ENCODE peak calls at places on chromosomes 16 and 17, in four cellular contexts. One of them, this sample, is unnamed.

GRCh38 chr17:17692353-17693252 is 11.3 kb downstream of the RAI1 start:
- DNase-seq in BJ: no peak
- DNase-seq in endothelial cell: no peak
- DNase-seq in thyroid gland: no peak
- DNase-seq in this sample: no peak

GRCh38 chr16:65845466-65846209 is 520.9 kb upstream of the CDH5 start:
- DNase-seq in endothelial cell: no peak
- DNase-seq in BJ: peak; percentile 4
- DNase-seq in thyroid gland: no peak
- DNase-seq in this sample: no peak

GRCh38 chr16:1929105-1929504 is 10.9 kb upstream of the HS3ST6 start:
- DNase-seq in BJ: no peak
- DNase-seq in thyroid gland: peak; percentile 44
- DNase-seq in endothelial cell: no peak
- DNase-seq in this sample: no peak

GRCh38 chr16:68022278-68022727 is 729 bp downstream of the DDX28 start:
- DNase-seq in BJ: no peak
- DNase-seq in endothelial cell: peak; percentile 17
- DNase-seq in thyroid gland: no peak
- DNase-seq in this sample: no peak

GRCh38 chr17:35942588-35943186 is 826 bp downstream of the LYZL6 start:
- DNase-seq in BJ: no peak
- DNase-seq in endothelial cell: no peak
- DNase-seq in thyroid gland: no peak
- DNase-seq in this sample: no peak

GRCh38 chr17:42276609-42277341 is 584 bp upstream of the STAT5B start:
- DNase-seq in thyroid gland: peak; percentile 78
- DNase-seq in BJ: no peak
- DNase-seq in endothelial cell: peak; percentile 52
- DNase-seq in this sample: no peak

GRCh38 chr16:21081329-21081728 is 69.3 kb downstream of the DNAH3 start:
- DNase-seq in BJ: no peak
- DNase-seq in endothelial cell: no peak
- DNase-seq in thyroid gland: no peak
- DNase-seq in this sample: no peak

GRCh38 chr17:69878661-69879060 is 196.4 kb upstream of the KCNJ16 start:
- DNase-seq in BJ: no peak
- DNase-seq in endothelial cell: no peak
- DNase-seq in thyroid gland: no peak
- DNase-seq in this sample: no peak

GRCh38 chr17:72383053-72383847 is 262.4 kb downstream of the SOX9 start:
- DNase-seq in BJ: no peak
- DNase-seq in thyroid gland: no peak
- DNase-seq in endothelial cell: no peak
- DNase-seq in this sample: no peak

GRCh38 chr16:898761-899677 is 71.8 kb downstream of the LMF1 start:
- DNase-seq in endothelial cell: no peak
- DNase-seq in BJ: no peak
- DNase-seq in thyroid gland: no peak
- DNase-seq in this sample: no peak

GRCh38 chr16:87093804-87094203 is 223.4 kb downstream of the C16orf95 start:
- DNase-seq in endothelial cell: no peak
- DNase-seq in thyroid gland: no peak
- DNase-seq in BJ: no peak
- DNase-seq in this sample: no peak

GRCh38 chr17:79107499-79108231 is 33.0 kb downstream of the ENGASE start:
- DNase-seq in thyroid gland: no peak
- DNase-seq in BJ: no peak
- DNase-seq in endothelial cell: no peak
- DNase-seq in this sample: no peak

GRCh38 chr16:30659507-30660423 is 1.5 kb downstream of the FBRS start:
- DNase-seq in BJ: no peak
- DNase-seq in endothelial cell: no peak
- DNase-seq in thyroid gland: peak; percentile 23
- DNase-seq in this sample: no peak
- TF ChIP-seq CTCF in BJ: no peak
- TF ChIP-seq CTCF in endothelial cell: no peak
- TF ChIP-seq CTCF in thyroid gland: no peak
- TF ChIP-seq CTCF in this sample: no peak

DNA sequence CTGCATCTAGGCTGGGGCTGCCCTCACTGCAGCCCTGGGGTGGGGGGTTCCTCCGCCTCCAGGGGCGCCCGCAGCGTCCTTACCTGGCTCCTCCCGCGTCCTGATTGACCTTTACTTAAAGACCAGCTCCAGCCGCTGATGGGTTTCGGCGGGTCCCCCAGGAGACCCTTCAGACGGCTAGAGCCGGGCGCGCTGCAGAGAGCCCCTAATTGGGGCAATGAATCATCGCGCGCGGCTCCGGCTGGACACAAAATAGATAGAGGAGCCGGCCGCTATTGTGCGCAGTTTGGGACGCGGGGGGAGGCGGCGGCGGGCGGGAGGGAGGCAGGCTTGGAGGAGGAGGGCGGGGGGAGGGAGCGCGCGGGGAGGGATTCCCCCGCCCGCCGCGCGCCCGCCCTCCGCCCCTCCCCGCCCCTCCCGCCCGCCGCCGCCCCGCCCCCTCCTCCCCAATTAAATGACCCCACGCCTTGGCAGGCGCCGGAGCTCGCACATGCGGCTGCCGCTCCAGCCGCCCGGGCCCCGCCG is 56.5 kb upstream of the CIBAR2 start:
- DNase-seq in BJ: no peak
- DNase-seq in endothelial cell: no peak
- DNase-seq in thyroid gland: peak; percentile 59
- DNase-seq in this sample: no peak
- TF ChIP-seq CTCF in BJ: no peak
- TF ChIP-seq CTCF in endothelial cell: no peak
- TF ChIP-seq CTCF in thyroid gland: no peak
- TF ChIP-seq CTCF in this sample: no peak

DNA sequence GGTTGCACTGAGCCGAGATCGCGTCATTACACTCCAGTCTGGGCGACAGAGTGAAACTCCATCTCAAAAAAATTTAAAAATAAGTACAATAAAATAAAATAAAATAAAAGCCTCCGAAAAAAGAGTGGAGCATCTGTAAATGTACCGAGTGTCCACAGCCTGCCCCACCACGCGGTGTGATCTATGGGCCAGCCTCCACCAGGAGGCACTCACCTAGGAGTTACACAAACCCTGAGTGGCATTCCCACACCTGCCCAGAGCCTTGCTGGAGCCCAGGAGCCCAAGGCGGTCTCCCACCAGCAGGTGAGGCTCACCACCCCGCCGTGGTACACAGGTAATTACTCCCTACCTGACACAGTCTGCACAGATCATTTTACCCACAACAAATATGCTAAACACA is 183.2 kb downstream of the ZNF423 start:
- DNase-seq in BJ: no peak
- DNase-seq in thyroid gland: no peak
- DNase-seq in endothelial cell: no peak
- DNase-seq in this sample: no peak
- TF ChIP-seq CTCF in BJ: no peak
- TF ChIP-seq CTCF in thyroid gland: no peak
- TF ChIP-seq CTCF in endothelial cell: no peak
- TF ChIP-seq CTCF in this sample: no peak

GRCh38 chr16:30953511-30954124 is 3.9 kb upstream of the SETD1A start:
- DNase-seq in BJ: no peak
- DNase-seq in endothelial cell: peak; percentile 83
- DNase-seq in thyroid gland: peak; percentile 48
- DNase-seq in this sample: no peak

GRCh38 chr16:30958164-30959083 is 870 bp downstream of the SETD1A start:
- DNase-seq in BJ: no peak
- DNase-seq in thyroid gland: peak; percentile 66
- DNase-seq in endothelial cell: peak; percentile 66
- DNase-seq in this sample: no peak

GRCh38 chr16:30957456-30958163 is at the start of gene SETD1A:
- DNase-seq in endothelial cell: peak; percentile 94
- DNase-seq in BJ: no peak
- DNase-seq in thyroid gland: peak; percentile 98
- DNase-seq in this sample: peak; percentile 85

GRCh38 chr16:30954993-30955392 is 2.6 kb upstream of the SETD1A start:
- DNase-seq in thyroid gland: no peak
- DNase-seq in endothelial cell: no peak
- DNase-seq in BJ: no peak
- DNase-seq in this sample: no peak

DNA sequence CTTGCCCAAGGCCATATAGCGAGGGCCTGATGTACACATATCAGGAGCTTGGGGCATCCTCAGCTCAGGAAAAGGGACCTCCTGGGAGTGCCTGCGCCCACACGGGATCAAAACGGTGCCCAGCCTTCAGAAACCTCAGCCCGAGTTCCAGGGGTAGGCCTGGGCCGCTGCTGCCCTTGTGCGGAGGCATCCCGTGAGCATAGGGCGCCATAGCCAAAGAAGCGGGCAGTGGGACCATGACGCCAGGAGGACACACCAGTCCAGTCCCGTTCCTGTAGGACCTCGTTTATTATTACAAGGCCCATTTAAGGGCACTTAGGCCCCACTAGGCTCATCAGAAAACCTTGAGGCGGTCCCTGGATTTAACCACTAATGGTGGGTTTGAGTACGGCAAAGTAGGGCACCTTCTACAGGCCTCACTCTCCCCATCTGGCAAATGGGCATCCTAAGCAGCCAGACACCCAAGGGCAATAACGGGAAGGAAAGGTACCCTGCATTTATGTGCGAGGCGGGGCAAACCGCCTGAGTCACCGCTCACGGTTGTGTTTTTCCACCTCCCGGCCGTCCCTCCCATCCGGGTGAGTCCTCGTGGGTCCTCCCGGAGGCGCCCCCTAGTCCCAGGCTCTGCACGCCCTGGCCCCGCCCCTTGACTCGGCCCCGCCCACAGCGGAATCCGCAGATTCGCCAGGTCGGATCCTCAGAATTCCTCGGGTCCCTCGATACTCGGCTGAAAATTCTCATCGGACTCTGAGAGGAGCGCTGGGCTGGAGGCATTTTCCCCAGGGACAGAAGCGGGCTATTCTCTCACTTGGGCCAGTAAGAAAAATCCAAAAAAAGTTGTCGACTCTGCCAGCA is 726 bp upstream of the SETD1A start:
- DNase-seq in BJ: no peak
- DNase-seq in endothelial cell: peak; percentile 91
- DNase-seq in thyroid gland: peak; percentile 76
- DNase-seq in this sample: no peak
- TF ChIP-seq CTCF in BJ: peak; percentile 59
- TF ChIP-seq CTCF in endothelial cell: no peak
- TF ChIP-seq CTCF in thyroid gland: no peak
- TF ChIP-seq CTCF in this sample: peak; percentile 37

DNA sequence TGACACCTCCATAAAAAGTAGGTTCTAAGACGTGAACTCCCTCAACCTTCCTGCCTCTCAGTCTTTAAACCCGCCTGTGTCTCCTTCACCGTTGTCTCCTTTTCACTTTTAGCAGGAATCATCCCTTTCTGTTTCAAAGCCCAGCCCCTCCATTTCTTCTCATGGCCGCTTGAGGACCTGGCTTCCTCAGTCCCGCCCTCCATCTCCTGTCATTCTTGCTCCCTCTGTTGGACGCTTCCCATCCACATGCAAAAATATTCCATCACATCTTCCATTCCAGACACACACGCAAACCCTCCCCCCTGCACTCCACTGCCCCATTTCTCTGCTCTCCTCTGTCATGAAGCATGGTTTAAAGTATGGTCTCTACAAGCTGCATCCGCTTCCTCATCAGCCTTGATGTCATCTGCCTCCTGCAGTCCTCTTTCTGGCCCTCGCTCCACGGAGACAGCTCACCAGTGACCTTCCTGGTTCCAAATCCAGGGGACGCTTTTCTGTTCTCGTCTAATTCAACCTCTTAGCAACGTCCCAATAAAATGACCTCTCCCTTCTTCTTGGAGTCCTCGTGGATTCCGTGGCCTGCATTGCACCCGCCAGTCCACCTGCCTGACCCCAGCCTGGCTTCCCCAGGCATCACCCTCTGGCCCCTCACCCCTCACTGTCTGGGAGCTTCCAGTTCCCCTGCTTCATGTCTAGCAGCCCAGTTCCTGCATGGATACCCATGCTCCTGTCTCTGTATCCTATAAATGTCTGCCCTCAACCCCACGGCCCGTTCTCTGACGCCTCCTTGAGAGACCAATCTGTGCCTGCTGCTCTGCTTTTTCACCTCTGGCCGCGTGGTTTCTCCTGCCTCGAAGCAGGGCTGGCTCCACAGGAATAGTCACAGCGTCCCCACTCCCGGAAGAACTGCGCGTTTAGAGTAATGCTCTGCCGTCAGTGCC is 26.2 kb downstream of the ANKRD40 start:
- DNase-seq in thyroid gland: peak; percentile 49
- DNase-seq in endothelial cell: peak; percentile 50
- DNase-seq in BJ: no peak
- DNase-seq in this sample: peak; percentile 46
- TF ChIP-seq CTCF in thyroid gland: peak; percentile 55
- TF ChIP-seq CTCF in endothelial cell: peak; percentile 30
- TF ChIP-seq CTCF in BJ: peak; percentile 74
- TF ChIP-seq CTCF in this sample: peak; percentile 86

GRCh38 chr16:84526794-84527485 is 22.5 kb upstream of the MEAK7 start:
- DNase-seq in thyroid gland: no peak
- DNase-seq in endothelial cell: no peak
- DNase-seq in BJ: no peak
- DNase-seq in this sample: no peak
- TF ChIP-seq CTCF in thyroid gland: no peak
- TF ChIP-seq CTCF in endothelial cell: no peak
- TF ChIP-seq CTCF in BJ: no peak
- TF ChIP-seq CTCF in this sample: no peak

GRCh38 chr17:81295678-81296381 is 723 bp upstream of the SLC38A10 start:
- DNase-seq in thyroid gland: peak; percentile 75
- DNase-seq in endothelial cell: no peak
- DNase-seq in BJ: no peak
- DNase-seq in this sample: no peak
- TF ChIP-seq CTCF in thyroid gland: peak; percentile 40
- TF ChIP-seq CTCF in endothelial cell: no peak
- TF ChIP-seq CTCF in BJ: peak; percentile 48
- TF ChIP-seq CTCF in this sample: peak; percentile 33